ENCODE peak calls at places on chromosomes 1 and 21, in four cellular contexts. Q, O, E and W are unnamed samples.

GRCh38 chr1:119133987-119134386 is 6.5 kb downstream of the WARS2 start:
- DNase-seq in Q (no peak), O (no peak), E (no peak), W (no peak)

GRCh38 chr1:224678168-224678567 is 62.1 kb downstream of the CNIH3 start:
- DNase-seq in Q (no peak), O (no peak), E (no peak), W (no peak)

GRCh38 chr1:212688338-212689047 is 11.1 kb downstream of the BATF3 start:
- DNase-seq in Q (no peak), O (no peak), E (no peak), W (peak)

GRCh38 chr1:1891349-1892078 is 627 bp upstream of the GNB1 start:
- DNase-seq in Q (no peak), O (peak), E (peak), W (peak)

GRCh38 chr1:151993084-151993733 is 450 bp downstream of the S100A10 start:
- DNase-seq in Q (no peak), O (no peak), E (no peak), W (no peak)

GRCh38 chr1:230668227-230668626 is 25.9 kb downstream of the COG2 start:
- DNase-seq in Q (no peak), O (no peak), E (no peak), W (no peak)

GRCh38 chr21:45075606-45076244 is 1.3 kb downstream of the ADARB1 start:
- DNase-seq in Q (no peak), O (no peak), E (no peak), W (no peak)

GRCh38 chr1:21324368-21325137 is 34.3 kb upstream of the ECE1 start:
- DNase-seq in Q (peak), O (peak), E (no peak), W (no peak)

GRCh38 chr1:116569776-116570357 is 959 bp downstream of the CD58 start:
- DNase-seq in Q (no peak), O (peak), E (peak), W (no peak)

GRCh38 chr1:234720709-234721436 is 110.9 kb upstream of the IRF2BP2 start:
- DNase-seq in Q (no peak), O (no peak), E (no peak), W (no peak)

GRCh38 chr21:26288033-26288432 is 117.5 kb upstream of the APP start:
- DNase-seq in Q (no peak), O (no peak), E (no peak), W (no peak)

GRCh38 chr21:16821588-16821987 is 691.3 kb upstream of the CXADR start:
- DNase-seq in Q (no peak), O (no peak), E (no peak), W (no peak)

GRCh38 chr1:29290414-29290980 is 54.2 kb downstream of the PTPRU start:
- DNase-seq in Q (no peak), O (no peak), E (no peak), W (no peak)

GRCh38 chr1:227934476-227935313 is 13.0 kb downstream of the WNT9A start:
- DNase-seq in Q (no peak), O (peak), E (peak), W (no peak)

GRCh38 chr21:25670726-25671125 is 31.7 kb downstream of the JAM2 start:
- DNase-seq in Q (no peak), O (no peak), E (no peak), W (no peak)

GRCh38 chr1:103108525-103109150 is 316 bp upstream of the COL11A1 start:
- DNase-seq in Q (no peak), O (no peak), E (no peak), W (no peak)

GRCh38 chr1:29713857-29714256 is 477.5 kb downstream of the PTPRU start:
- DNase-seq in Q (no peak), O (no peak), E (no peak), W (no peak)

GRCh38 chr1:58783090-58783992 is 506 bp downstream of the JUN start:
- DNase-seq in Q (no peak), O (peak), E (no peak), W (peak)

GRCh38 chr1:40837601-40838000 is 24.6 kb downstream of the CITED4 start:
- DNase-seq in Q (no peak), O (no peak), E (no peak), W (no peak)

GRCh38 chr1:24203404-24203803 is 16.3 kb upstream of the IFNLR1 start:
- DNase-seq in Q (no peak), O (no peak), E (no peak), W (no peak)

GRCh38 chr1:3453891-3454810 is at the start of gene ARHGEF16:
- DNase-seq in Q (no peak), O (peak), E (peak), W (peak)

GRCh38 chr1:73593379-73593778 is 604.6 kb downstream of the LRRIQ3 start:
- DNase-seq in Q (no peak), O (no peak), E (no peak), W (no peak)

GRCh38 chr1:230700132-230700531 is 13.8 kb downstream of the AGT start:
- DNase-seq in Q (no peak), O (no peak), E (no peak), W (no peak)

GRCh38 chr1:203140743-203141520 is 13.4 kb downstream of the ADORA1 start:
- DNase-seq in Q (no peak), O (no peak), E (no peak), W (no peak)

GRCh38 chr1:72009756-72010441 is 272.4 kb downstream of the NEGR1 start:
- DNase-seq in Q (no peak), O (no peak), E (no peak), W (no peak)

GRCh38 chr1:67689267-67690017 is 4.4 kb downstream of the GADD45A start:
- DNase-seq in Q (no peak), O (peak), E (no peak), W (no peak)

GRCh38 chr1:1435094-1435903 is at the start of gene VWA1:
- DNase-seq in Q (no peak), O (peak), E (no peak), W (peak)

GRCh38 chr1:176656257-176656995 is 193.5 kb downstream of the PAPPA2 start:
- DNase-seq in Q (no peak), O (no peak), E (no peak), W (no peak)

GRCh38 chr1:119132179-119132578 is 8.3 kb downstream of the WARS2 start:
- DNase-seq in Q (no peak), O (no peak), E (no peak), W (no peak)

GRCh38 chr21:39637197-39637970 is 24.6 kb downstream of the B3GALT5 start:
- DNase-seq in Q (no peak), O (no peak), E (no peak), W (no peak)

GRCh38 chr1:208136459-208137143 is 107.6 kb downstream of the PLXNA2 start:
- DNase-seq in Q (no peak), O (no peak), E (no peak), W (no peak)

GRCh38 chr1:165138960-165139359 is 217.6 kb downstream of the LMX1A start:
- DNase-seq in Q (no peak), O (no peak), E (no peak), W (no peak)

GRCh38 chr1:96559707-96560588 is 161.6 kb upstream of the PTBP2 start:
- DNase-seq in Q (no peak), O (no peak), E (no peak), W (no peak)

GRCh38 chr1:15090373-15090772 is 63.2 kb upstream of the TMEM51 start:
- DNase-seq in Q (no peak), O (no peak), E (peak), W (no peak)

GRCh38 chr1:220325306-220325995 is 53.2 kb upstream of the RAB3GAP2 start:
- DNase-seq in Q (no peak), O (no peak), E (no peak), W (no peak)

GRCh38 chr1:1122078-1122811 is 6.4 kb upstream of the C1orf159 start:
- DNase-seq in Q (no peak), O (peak), E (peak), W (peak)

GRCh38 chr1:96234299-96234698 is 487.3 kb upstream of the PTBP2 start:
- DNase-seq in Q (no peak), O (no peak), E (peak), W (peak)

DNA sequence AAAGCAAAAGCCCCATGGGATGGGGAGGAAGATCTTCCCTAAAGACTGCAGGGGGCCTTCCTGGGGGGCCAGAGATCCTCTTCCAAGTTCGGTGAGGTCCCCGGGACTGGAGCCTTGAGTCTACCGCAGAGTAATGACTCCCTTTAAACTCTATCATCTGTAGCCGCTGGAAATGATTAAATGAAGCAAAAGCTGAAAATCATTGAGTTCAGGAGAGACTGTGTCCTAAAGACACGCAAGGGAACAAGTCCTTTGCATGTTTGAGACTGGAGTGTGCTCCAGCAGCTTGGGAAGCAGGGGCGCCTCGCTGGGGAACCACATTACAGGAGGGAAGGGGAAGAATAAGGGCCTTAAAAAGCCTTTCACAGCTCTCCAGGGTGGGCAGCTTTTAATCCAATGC is 70.2 kb downstream of the WDR4 start:
- DNase-seq in Q (no peak), O (no peak), E (no peak), W (no peak)
- TF ChIP-seq SP1 in Q (no peak), O (no peak), E (no peak), W (no peak)

DNA sequence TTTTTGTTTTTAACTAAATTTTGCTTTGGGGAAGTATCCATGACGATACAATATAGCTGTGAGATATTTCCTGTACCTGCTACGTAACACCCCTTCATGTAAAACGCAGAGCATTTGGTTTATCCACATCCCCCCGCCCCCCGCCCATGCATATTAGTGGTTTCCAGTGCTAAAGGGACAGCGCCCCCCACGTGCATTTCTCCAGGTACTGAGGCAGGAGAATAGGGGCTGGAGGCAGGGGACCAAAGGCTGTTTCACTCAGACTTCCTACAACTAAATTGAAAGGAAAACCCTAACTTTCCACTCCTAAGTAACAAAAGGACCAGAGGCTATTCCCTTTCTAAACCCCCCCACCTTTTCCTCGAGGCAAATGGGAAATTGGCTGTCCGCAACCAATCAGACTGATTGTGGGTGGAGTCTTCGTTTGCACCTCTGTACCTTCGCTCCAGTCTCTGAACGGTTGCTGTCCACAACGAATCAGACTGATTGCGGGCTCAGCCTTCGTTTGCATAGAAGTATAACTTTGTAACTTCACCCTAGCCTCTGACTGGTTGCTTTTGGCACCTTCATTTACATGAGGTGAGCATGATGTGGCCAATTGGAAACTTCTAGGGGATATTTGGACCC is 12.2 kb upstream of the RIPK4 start:
- DNase-seq in Q (no peak), O (peak), E (peak), W (no peak)
- TF ChIP-seq FOXK2 in Q (no peak), O (no peak), E (no peak), W (no peak)

GRCh38 chr1:11728126-11728806 is 7.7 kb upstream of the AGTRAP start:
- DNase-seq in Q (no peak), O (no peak), E (no peak), W (no peak)
- TF ChIP-seq SP1 in Q (no peak), O (no peak), E (no peak), W (no peak)

GRCh38 chr1:240687820-240688219 is 75.9 kb upstream of the GREM2 start:
- DNase-seq in Q (no peak), O (no peak), E (no peak), W (no peak)
- TF ChIP-seq FOXK2 in Q (no peak), O (no peak), E (no peak), W (no peak)

DNA sequence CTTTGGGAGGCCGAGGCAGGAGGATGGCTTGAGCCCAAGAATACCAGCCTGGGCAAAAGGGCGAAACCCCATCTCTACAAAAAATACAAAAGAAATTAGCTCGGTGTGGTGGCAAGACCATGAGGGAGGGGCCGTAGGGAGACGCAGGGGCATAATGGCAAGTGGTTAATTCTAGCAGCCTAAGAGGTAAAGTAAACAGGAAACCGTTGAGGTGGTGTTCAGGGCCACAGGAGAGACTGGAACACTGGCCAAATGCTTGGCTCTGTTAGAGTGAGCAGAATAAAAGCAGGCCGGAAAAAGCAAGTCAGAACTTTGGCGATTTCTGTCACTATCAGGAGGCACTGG is 89.2 kb downstream of the RIPK4 start:
- DNase-seq in Q (no peak), O (no peak), E (no peak), W (no peak)
- TF ChIP-seq SP1 in Q (no peak), O (no peak), E (no peak), W (no peak)

DNA sequence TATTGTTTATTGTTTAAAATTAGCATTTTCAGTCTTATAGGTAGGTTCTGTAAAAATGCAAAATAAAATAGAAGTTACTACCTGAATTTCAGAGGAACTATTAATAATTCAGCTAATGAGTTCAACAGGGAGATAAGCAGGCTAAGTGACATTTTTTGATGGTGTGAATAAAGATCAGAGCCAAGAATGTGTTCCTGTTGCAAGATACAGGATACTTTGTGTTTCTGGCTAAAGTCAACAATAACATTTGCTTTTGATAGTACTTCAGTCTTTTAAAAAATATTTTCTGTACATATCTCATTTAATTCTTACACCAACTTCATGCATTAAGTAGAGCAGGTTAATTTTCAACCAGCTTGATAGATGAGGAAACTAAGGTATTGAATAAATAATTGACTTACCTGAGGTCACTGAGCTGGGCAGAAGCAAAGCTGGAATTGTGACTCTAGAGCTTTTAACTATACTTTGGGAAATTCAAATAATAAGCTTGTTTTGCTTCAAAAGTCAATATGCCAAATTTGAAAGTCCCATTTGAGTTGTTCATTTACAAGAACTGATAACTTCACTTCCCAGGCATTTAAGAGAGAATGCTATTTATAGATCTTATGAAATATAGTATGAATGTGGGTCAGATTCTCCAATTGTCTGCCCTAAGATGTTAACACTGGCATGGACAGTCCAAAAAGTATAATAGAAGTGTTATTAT is 6.0 kb downstream of the GORAB start:
- DNase-seq in Q (no peak), O (no peak), E (peak), W (no peak)
- TF ChIP-seq FOXK2 in Q (no peak), O (no peak), E (no peak), W (no peak)

GRCh38 chr1:244113532-244114320 is 62.6 kb downstream of the ZBTB18 start:
- DNase-seq in Q (no peak), O (no peak), E (no peak), W (no peak)
- TF ChIP-seq SP1 in Q (no peak), O (no peak), E (no peak), W (no peak)

GRCh38 chr1:45448357-45448756 is 42.6 kb downstream of the TESK2 start:
- DNase-seq in Q (no peak), O (peak), E (no peak), W (no peak)
- TF ChIP-seq FOXK2 in Q (no peak), O (no peak), E (no peak), W (no peak)

GRCh38 chr1:168825129-168825528 is 96.1 kb upstream of the DPT start:
- DNase-seq in Q (no peak), O (no peak), E (no peak), W (no peak)
- TF ChIP-seq SP1 in Q (no peak), O (no peak), E (no peak), W (no peak)

DNA sequence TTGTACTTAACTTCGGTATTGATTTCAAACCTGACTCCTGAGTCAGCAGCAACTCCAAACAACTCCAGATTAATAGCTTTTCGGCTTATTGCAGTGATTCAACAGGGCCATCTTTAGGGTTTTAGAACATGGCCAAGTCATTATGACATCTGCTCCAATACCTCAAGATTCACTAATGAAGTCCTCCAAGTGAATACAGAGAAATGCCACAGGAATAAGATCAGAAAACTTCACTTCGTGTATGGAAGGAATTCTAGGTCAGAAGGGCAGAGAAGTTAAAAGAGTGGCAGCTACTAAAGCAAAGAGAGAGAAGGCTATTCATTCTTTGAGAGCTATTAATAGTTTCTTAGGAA is 7.6 kb upstream of the C1orf116 start:
- DNase-seq in Q (no peak), O (no peak), E (no peak), W (no peak)
- TF ChIP-seq FOXK2 in Q (no peak), O (no peak), E (no peak), W (no peak)